ENCODE peak calls at places on chromosomes 4 and X, in nine cellular contexts. O is upper lobe of right lung; S is pancreas; J is left lung; D is psoas muscle; N is Panc1; Z is naive thymus-derived CD4-positive, alpha-beta T cell; M is upper lobe of left lung; E is lung. K is an unnamed sample. For H3K4me1, the result is how much of the 10 kb centered on the place peaks cover.

GRCh38 chr4:183154701-183155391 is 55.8 kb downstream of the WWC2 start:
- ATAC-seq in O (peak), S (peak), J (peak), D (no peak), N (no peak), Z (no peak), M (peak), E (no peak), K (no peak)

GRCh38 chrX:75067931-75068330 is 88.2 kb downstream of the ABCB7 start:
- ATAC-seq in O (no peak), S (no peak), J (no peak), D (no peak), N (no peak), Z (no peak), M (no peak), E (no peak), K (no peak)

GRCh38 chrX:20500171-20500865 is 233.6 kb upstream of the RPS6KA3 start:
- ATAC-seq in O (no peak), S (no peak), J (no peak), D (no peak), N (no peak), Z (peak), M (no peak), E (no peak), K (no peak)

GRCh38 chr4:113476800-113477199 is 284.7 kb downstream of the CAMK2D start:
- ATAC-seq in O (no peak), S (no peak), J (no peak), D (no peak), N (no peak), Z (no peak), M (no peak), E (no peak), K (no peak)

GRCh38 chrX:150255441-150256296 is 107.4 kb upstream of the MAMLD1 start:
- ATAC-seq in O (no peak), S (no peak), J (no peak), D (no peak), N (no peak), Z (no peak), M (no peak), E (no peak), K (no peak)

GRCh38 chr4:1031956-1032795 is 20.8 kb downstream of the FGFRL1 start:
- ATAC-seq in O (no peak), S (peak), J (no peak), D (no peak), N (peak), Z (no peak), M (no peak), E (no peak), K (no peak)

GRCh38 chr4:102521570-102522553 is 20.7 kb downstream of the NFKB1 start:
- ATAC-seq in O (no peak), S (no peak), J (no peak), D (no peak), N (no peak), Z (no peak), M (no peak), E (no peak), K (no peak)

GRCh38 chrX:110146521-110146920 is 143.6 kb downstream of the TMEM164 start:
- ATAC-seq in O (peak), S (peak), J (peak), D (peak), N (peak), Z (peak), M (peak), E (no peak), K (peak)

GRCh38 chr4:10384974-10385373 is 72.3 kb downstream of the ZNF518B start:
- ATAC-seq in O (no peak), S (no peak), J (no peak), D (no peak), N (no peak), Z (no peak), M (no peak), E (no peak), K (no peak)

GRCh38 chr4:83113429-83113786 is 1.1 kb downstream of the PLAC8 start:
- ATAC-seq in O (no peak), S (no peak), J (no peak), D (no peak), N (peak), Z (no peak), M (no peak), E (no peak), K (no peak)
- H3K27ac ChIP-seq in O (peak), S (no peak), J (peak), D (no peak), N (peak), Z (peak), M (peak), E (no peak), K (no peak)

GRCh38 chr4:76984127-76984526 is 34.6 kb downstream of the SEPTIN11 start:
- ATAC-seq in O (no peak), S (peak), J (peak), D (peak), N (no peak), Z (peak), M (no peak), E (no peak), K (peak)
- H3K4me1 ChIP-seq in O (half or more), S (under half), J (half or more), D (under half), N (under half), Z (under half), M (under half), E (under half), K (under half)

GRCh38 chr4:149404143-149404542 is 411.5 kb downstream of the IQCM start:
- ATAC-seq in O (no peak), S (no peak), J (no peak), D (no peak), N (no peak), Z (no peak), M (no peak), E (no peak), K (no peak)

DNA sequence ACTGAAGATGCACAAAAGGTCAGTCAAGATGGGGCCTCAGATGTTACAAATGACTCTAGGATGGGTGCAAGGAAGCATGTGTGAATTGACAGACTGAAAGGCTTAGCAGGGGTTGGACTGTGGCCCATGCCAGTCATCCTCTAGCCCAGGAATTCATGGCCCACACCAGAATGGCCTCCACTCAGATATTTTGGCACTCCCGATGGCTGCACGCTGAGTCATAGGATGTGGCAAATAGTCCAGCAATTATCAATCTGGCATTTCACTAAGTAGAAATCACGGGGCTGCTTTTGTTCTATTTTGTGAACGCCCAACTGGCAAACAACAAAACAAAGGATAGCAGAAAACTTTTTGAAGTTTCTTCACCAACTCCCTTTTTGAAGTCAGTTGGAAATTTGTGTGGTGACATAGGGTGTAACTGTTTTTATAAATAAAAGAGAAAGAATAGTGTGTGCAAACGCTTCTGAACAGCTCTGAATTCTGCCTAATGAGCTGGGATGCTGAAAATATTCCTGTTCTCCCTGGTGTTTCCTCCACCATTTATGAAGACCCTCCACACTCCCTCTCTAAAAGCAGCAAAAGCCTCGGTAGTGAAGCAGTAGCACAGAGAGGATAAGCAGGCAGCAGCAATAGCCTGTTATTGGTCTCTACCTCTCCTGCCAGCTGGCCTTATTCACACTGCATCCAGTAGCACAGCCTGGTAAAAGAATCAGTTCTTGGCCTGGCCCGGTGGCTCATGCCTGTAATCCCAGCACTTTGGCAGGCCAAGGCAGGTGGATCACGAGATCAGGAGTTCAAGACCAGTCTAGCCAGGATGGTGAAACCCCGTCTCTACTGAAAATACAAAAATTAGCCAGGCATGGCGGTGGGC is 406.2 kb downstream of the IQCM start:
- ATAC-seq in O (no peak), S (no peak), J (no peak), D (peak), N (no peak), Z (no peak), M (no peak), E (no peak), K (no peak)
- H3K27ac ChIP-seq in O (no peak), S (no peak), J (no peak), D (no peak), N (no peak), Z (no peak), M (no peak), E (peak), K (no peak)

GRCh38 chrX:7062276-7062675 is 85.2 kb upstream of the STS start:
- ATAC-seq in O (no peak), S (no peak), J (no peak), D (peak), N (no peak), Z (no peak), M (no peak), E (no peak), K (no peak)

GRCh38 chrX:7059214-7059838 is 88.2 kb upstream of the STS start:
- ATAC-seq in O (no peak), S (no peak), J (no peak), D (no peak), N (no peak), Z (peak), M (no peak), E (no peak), K (no peak)

GRCh38 chrX:7062912-7063311 is 84.6 kb upstream of the STS start:
- ATAC-seq in O (no peak), S (no peak), J (peak), D (no peak), N (no peak), Z (no peak), M (no peak), E (no peak), K (no peak)

GRCh38 chrX:7060444-7060843 is 87.1 kb upstream of the STS start:
- ATAC-seq in O (no peak), S (no peak), J (no peak), D (no peak), N (no peak), Z (no peak), M (no peak), E (no peak), K (no peak)

DNA sequence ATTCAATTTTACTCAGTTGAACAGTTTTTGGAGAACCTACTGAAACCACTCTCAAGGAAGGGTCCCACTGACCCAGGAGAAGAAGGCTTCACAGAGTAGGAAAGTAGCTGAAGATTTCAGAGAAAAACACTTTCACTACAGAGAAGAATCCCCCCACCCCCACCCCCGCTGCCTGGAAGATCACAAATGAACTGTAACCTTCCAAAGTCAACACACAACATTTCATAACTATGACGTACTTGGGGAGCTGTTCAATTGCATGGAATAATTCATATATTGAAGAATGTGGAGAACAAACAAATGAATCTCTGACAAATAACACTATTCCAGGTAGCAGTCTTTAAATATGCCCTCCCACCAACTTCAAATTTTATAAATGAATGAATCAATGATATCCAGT is 86.1 kb upstream of the STS start:
- ATAC-seq in O (no peak), S (no peak), J (no peak), D (no peak), N (no peak), Z (no peak), M (no peak), E (no peak), K (no peak)
- H3K4me1 ChIP-seq in O (under half), S (under half), J (under half), D (under half), N (under half), Z (under half), M (under half), E (under half), K (under half)

GRCh38 chr4:98521486-98521885 is 136.9 kb downstream of the TSPAN5 start:
- ATAC-seq in O (no peak), S (no peak), J (no peak), D (no peak), N (no peak), Z (no peak), M (no peak), E (no peak), K (no peak)
- H3K27ac ChIP-seq in O (no peak), S (no peak), J (no peak), D (no peak), N (no peak), Z (no peak), M (no peak), E (no peak), K (no peak)

DNA sequence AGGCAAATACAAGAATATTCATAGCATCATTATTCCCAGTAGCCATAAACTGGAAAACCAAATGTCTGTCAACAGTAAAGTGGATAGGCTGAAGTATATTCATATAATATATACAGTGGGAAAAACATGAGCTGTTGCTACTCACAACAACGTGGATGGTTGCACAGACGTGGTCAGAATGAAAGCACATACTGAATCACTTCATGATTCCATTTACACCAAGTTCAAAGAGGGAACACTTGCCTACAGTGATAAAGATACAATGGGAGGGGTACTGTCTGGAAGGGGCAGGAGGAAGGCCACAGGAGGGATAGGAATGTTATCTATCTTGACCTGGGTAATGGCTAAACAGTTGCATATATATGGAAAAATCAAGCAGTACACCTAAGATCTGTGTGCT is 25.3 kb downstream of the APBB2 start:
- ATAC-seq in O (no peak), S (no peak), J (no peak), D (no peak), N (no peak), Z (no peak), M (no peak), E (no peak), K (no peak)
- H3K4me1 ChIP-seq in O (under half), S (under half), J (under half), D (under half), N (under half), Z (under half), M (under half), E (under half), K (under half)

K was measured in gastroesophageal sphincter.